ENCODE peak calls at places on chromosome 6, in four cellular contexts. X is CD4-positive, CD25-positive, alpha-beta regulatory T cell; O is H9; H is A549. Z is an unnamed sample.

GRCh38 chr6:148348335-148348734 is 5.7 kb downstream of the SASH1 start:
- DNase-seq in X (no peak), O (peak; percentile 45), H (no peak), Z (no peak)

GRCh38 chr6:29958046-29958445 is 15.7 kb downstream of the HLA-A start:
- DNase-seq in X (no peak), O (no peak), H (no peak), Z (no peak)

GRCh38 chr6:15518057-15518456 is 144.8 kb downstream of the DTNBP1 start:
- DNase-seq in X (no peak), O (no peak), H (no peak), Z (no peak)

GRCh38 chr6:154518386-154518785 is 7.9 kb upstream of the CNKSR3 start:
- DNase-seq in X (no peak), O (no peak), H (no peak), Z (no peak)

GRCh38 chr6:5482619-5483018 is 221.3 kb downstream of the FARS2 start:
- DNase-seq in X (no peak), O (no peak), H (no peak), Z (no peak)

GRCh38 chr6:53311586-53311935 is 37.2 kb downstream of the ELOVL5 start:
- DNase-seq in X (no peak), O (no peak), H (no peak), Z (no peak)

GRCh38 chr6:26312501-26313390 is 52.3 kb upstream of the BTN3A2 start:
- DNase-seq in X (peak; percentile 81), O (peak; percentile 85), H (peak; percentile 91), Z (peak; percentile 75)

GRCh38 chr6:79656134-79656533 is 25.0 kb downstream of the SH3BGRL2 start:
- DNase-seq in X (no peak), O (no peak), H (no peak), Z (no peak)

GRCh38 chr6:154370545-154370944 is 13.9 kb upstream of the IPCEF1 start:
- DNase-seq in X (peak; percentile 43), O (no peak), H (peak; percentile 39), Z (no peak)

GRCh38 chr6:109441069-109441816 is 719 bp downstream of the SMPD2 start:
- DNase-seq in X (peak; percentile 48), O (peak; percentile 73), H (peak; percentile 60), Z (peak; percentile 29)

GRCh38 chr6:5518936-5519491 is 257.7 kb downstream of the FARS2 start:
- DNase-seq in X (peak; percentile 59), O (no peak), H (no peak), Z (no peak)

GRCh38 chr6:4023240-4023639 is 55.7 kb downstream of the FAM217A start:
- DNase-seq in X (peak; percentile 29), O (no peak), H (no peak), Z (no peak)

GRCh38 chr6:90095145-90095544 is 200.9 kb downstream of the GJA10 start:
- DNase-seq in X (no peak), O (no peak), H (no peak), Z (no peak)

GRCh38 chr6:160801418-160801817 is 99.4 kb downstream of the PLG start:
- DNase-seq in X (no peak), O (no peak), H (no peak), Z (no peak)

GRCh38 chr6:12354499-12354898 is 64.3 kb downstream of the EDN1 start:
- DNase-seq in X (no peak), O (peak; percentile 63), H (no peak), Z (no peak)

GRCh38 chr6:35960192-35960591 is 39.3 kb upstream of the SRPK1 start:
- DNase-seq in X (no peak), O (no peak), H (no peak), Z (no peak)

GRCh38 chr6:18362058-18362561 is 25.0 kb upstream of the RNF144B start:
- DNase-seq in X (no peak), O (no peak), H (no peak), Z (no peak)

GRCh38 chr6:195861-196360 is 96.4 kb upstream of the DUSP22 start:
- DNase-seq in X (peak; percentile 77), O (no peak), H (no peak), Z (peak; percentile 53)

GRCh38 chr6:92364948-92365386 is 1054.4 kb downstream of the EPHA7 start:
- DNase-seq in X (no peak), O (no peak), H (no peak), Z (no peak)

GRCh38 chr6:163329991-163330390 is 84.5 kb upstream of the QKI start:
- DNase-seq in X (no peak), O (no peak), H (no peak), Z (no peak)

GRCh38 chr6:134593887-134594286 is 276.0 kb upstream of the SGK1 start:
- DNase-seq in X (no peak), O (no peak), H (no peak), Z (no peak)

GRCh38 chr6:90072501-90072900 is 178.2 kb downstream of the GJA10 start:
- DNase-seq in X (peak; percentile 27), O (no peak), H (no peak), Z (no peak)

GRCh38 chr6:48412656-48413055 is 301.7 kb upstream of the PTCHD4 start:
- DNase-seq in X (no peak), O (no peak), H (no peak), Z (no peak)

GRCh38 chr6:30091577-30092381 is 16.2 kb upstream of the RNF39 start:
- DNase-seq in X (no peak), O (peak; percentile 72), H (peak; percentile 48), Z (no peak)

GRCh38 chr6:69958978-69959377 is 92.6 kb downstream of the COL19A1 start:
- DNase-seq in X (no peak), O (no peak), H (no peak), Z (no peak)

GRCh38 chr6:68572525-68572924 is 62.6 kb upstream of the ADGRB3 start:
- DNase-seq in X (peak; percentile 39), O (peak; percentile 78), H (peak; percentile 47), Z (no peak)

GRCh38 chr6:12968839-12969558 is 252.4 kb downstream of the PHACTR1 start:
- DNase-seq in X (no peak), O (no peak), H (no peak), Z (no peak)

GRCh38 chr6:165245287-165245686 is 64.1 kb downstream of the C6orf118 start:
- DNase-seq in X (no peak), O (no peak), H (peak; percentile 18), Z (no peak)

GRCh38 chr6:148818939-148819575 is 72.2 kb downstream of the UST start:
- DNase-seq in X (no peak), O (peak; percentile 66), H (no peak), Z (no peak)

GRCh38 chr6:53860511-53860910 is 65.7 kb downstream of the LRRC1 start:
- DNase-seq in X (no peak), O (no peak), H (no peak), Z (no peak)

GRCh38 chr6:75524322-75524972 is 30.8 kb upstream of the FILIP1 start:
- DNase-seq in X (no peak), O (no peak), H (peak; percentile 98), Z (no peak)

GRCh38 chr6:80259113-80259512 is 152.6 kb downstream of the BCKDHB start:
- DNase-seq in X (no peak), O (no peak), H (no peak), Z (no peak)

GRCh38 chr6:159899994-159900745 is 9.4 kb downstream of the MAS1 start:
- DNase-seq in X (no peak), O (no peak), H (peak; percentile 70), Z (no peak)

GRCh38 chr6:70241991-70242420 is 60.9 kb downstream of the COL9A1 start:
- DNase-seq in X (no peak), O (no peak), H (no peak), Z (no peak)

GRCh38 chr6:97524846-97525245 is 241.8 kb upstream of the MMS22L start:
- DNase-seq in X (no peak), O (peak; percentile 85), H (no peak), Z (no peak)

GRCh38 chr6:55212147-55212546 is 37.8 kb downstream of the HCRTR2 start:
- DNase-seq in X (no peak), O (no peak), H (no peak), Z (no peak)

GRCh38 chr6:88612631-88613030 is 350.8 kb downstream of the RNGTT start:
- DNase-seq in X (no peak), O (no peak), H (no peak), Z (no peak)

GRCh38 chr6:143647191-143647590 is 30.6 kb upstream of the PHACTR2 start:
- DNase-seq in X (peak; percentile 49), O (no peak), H (no peak), Z (no peak)

DNA sequence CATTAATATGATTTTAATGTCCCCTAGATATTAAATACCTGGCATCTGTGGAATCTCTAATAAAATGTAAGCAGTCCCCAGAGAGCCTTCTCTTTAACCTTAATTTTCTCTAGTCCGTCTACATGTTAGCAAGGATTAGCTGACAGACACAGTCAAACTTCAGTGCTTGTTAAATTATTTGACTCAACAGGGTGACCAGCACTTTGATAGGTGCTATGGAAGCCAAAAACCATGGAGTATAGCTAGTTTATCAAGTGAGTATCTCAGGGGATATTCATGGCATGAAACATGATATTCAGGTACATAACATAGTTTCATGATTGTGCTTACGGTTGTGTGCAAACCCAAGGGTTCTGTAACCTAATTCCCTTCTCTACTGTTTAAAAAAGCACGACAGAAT is 3.9 kb downstream of the RHAG start:
- DNase-seq in X (no peak), O (no peak), H (no peak), Z (no peak)
- H3K27ac ChIP-seq in X (no peak overlapping the region), O (no peak overlapping the region), H (no peak overlapping the region), Z (no peak overlapping the region)

GRCh38 chr6:73169111-73169510 is 56.2 kb downstream of the KHDC1L start:
- DNase-seq in X (no peak), O (no peak), H (no peak), Z (no peak)
- H3K27ac ChIP-seq in X (no peak overlapping the region), O (no peak overlapping the region), H (no peak overlapping the region), Z (no peak overlapping the region)

GRCh38 chr6:41682056-41682477 is 43.8 kb downstream of the MDFI start:
- DNase-seq in X (peak; percentile 64), O (peak; percentile 95), H (peak; percentile 85), Z (peak; percentile 56)

GRCh38 chr6:41682966-41683459 is 44.7 kb downstream of the MDFI start:
- DNase-seq in X (no peak), O (no peak), H (no peak), Z (no peak)

GRCh38 chr6:41684311-41685182 is 46.3 kb downstream of the MDFI start:
- DNase-seq in X (no peak), O (no peak), H (no peak), Z (no peak)

GRCh38 chr6:41683460-41684310 is 45.4 kb downstream of the MDFI start:
- DNase-seq in X (peak; percentile 76), O (peak; percentile 84), H (peak; percentile 53), Z (peak; percentile 69)

GRCh38 chr6:41682497-41682961 is 44.3 kb downstream of the MDFI start:
- DNase-seq in X (no peak), O (no peak), H (no peak), Z (no peak)
- H3K27ac ChIP-seq in X (no peak overlapping the region), O (no peak overlapping the region), H (no peak overlapping the region), Z (no peak overlapping the region)

GRCh38 chr6:111564482-111564945 is 41.2 kb downstream of the TRAF3IP2 start:
- DNase-seq in X (no peak), O (no peak), H (no peak), Z (no peak)
- H3K27ac ChIP-seq in X (no peak overlapping the region), O (no peak overlapping the region), H (no peak overlapping the region), Z (no peak overlapping the region)

GRCh38 chr6:125749112-125749863 is at the start of gene HEY2:
- DNase-seq in X (peak; percentile 86), O (peak; percentile 91), H (peak; percentile 80), Z (peak; percentile 70)
- H3K27ac ChIP-seq in X (no peak within 1 kb of the TSS), O (no peak within 1 kb of the TSS), H (peak within 1 kb of the TSS; percentile 73), Z (no peak within 1 kb of the TSS)